ENCODE peak calls at places on chromosomes 3 and 15, in seven cellular contexts. H is EH; Y is RKO; C is activated T-helper 1 cell treated with anti-CD3 and anti-CD28 coated beads, Interleukin-2, amount 50 U/mL, for 16 hours; X is GM10248; J is SJSA1; Z is activated CD8-positive, alpha-beta memory T cell treated with anti-CD3 and anti-CD28 coated beads for 4 hours. E is an unnamed sample.

GRCh38 chr3:104909721-104910120 is 457.0 kb upstream of the ALCAM start:
- DNase-seq in H (peak; percentile 49), Y (no peak), C (no peak), Z (no peak), X (no peak), J (no peak), E (no peak)

GRCh38 chr15:61115241-61115640 is 113.9 kb downstream of the RORA start:
- DNase-seq in C (no peak), H (peak; percentile 37), Y (no peak), J (no peak), Z (no peak), X (no peak), E (no peak)

GRCh38 chr3:46946856-46947544 is 29.5 kb downstream of the CCDC12 start:
- DNase-seq in Z (peak; percentile 45), Y (peak; percentile 29), C (peak; percentile 63), H (peak; percentile 86), X (no peak), J (peak; percentile 60), E (no peak)

GRCh38 chr3:179149239-179149887 is 1.2 kb downstream of the PIK3CA start:
- DNase-seq in X (peak; percentile 37), J (no peak), H (peak; percentile 43), Y (peak; percentile 70), C (no peak), Z (no peak), E (peak; percentile 26)

GRCh38 chr15:39587910-39588530 is 7.1 kb downstream of the THBS1 start:
- DNase-seq in H (peak; percentile 76), Z (no peak), C (no peak), Y (no peak), J (no peak), X (no peak), E (no peak)

GRCh38 chr3:8954938-8955763 is 8.1 kb downstream of the RAD18 start:
- DNase-seq in H (peak; percentile 89), Y (no peak), X (peak; percentile 53), J (no peak), Z (no peak), C (no peak), E (no peak)

GRCh38 chr3:111720681-111721380 is 125.7 kb upstream of the ZBED2 start:
- DNase-seq in J (no peak), X (no peak), Z (no peak), Y (no peak), C (no peak), H (peak; percentile 90), E (no peak)

GRCh38 chr15:77335298-77335697 is 84.6 kb downstream of the PEAK1 start:
- DNase-seq in H (peak; percentile 39), J (no peak), Y (no peak), Z (no peak), X (no peak), C (no peak), E (no peak)

GRCh38 chr3:179640469-179640868 is 12.4 kb upstream of the USP13 start:
- DNase-seq in X (no peak), Y (no peak), Z (no peak), C (no peak), J (no peak), H (no peak), E (no peak)

GRCh38 chr15:72835289-72835890 is 51.8 kb upstream of the ADPGK start:
- DNase-seq in J (no peak), H (peak; percentile 10), Y (no peak), C (no peak), Z (no peak), X (no peak), E (peak; percentile 52)

GRCh38 chr3:66276705-66277274 is 56.0 kb downstream of the SLC25A26 start:
- DNase-seq in Z (peak; percentile 10), J (peak; percentile 51), X (no peak), Y (peak; percentile 73), H (peak; percentile 73), C (no peak), E (peak; percentile 84)

GRCh38 chr15:98063311-98063710 is 102.8 kb downstream of the ARRDC4 start:
- DNase-seq in Y (no peak), H (peak; percentile 88), J (no peak), C (no peak), X (no peak), Z (no peak), E (no peak)

GRCh38 chr3:43217633-43218032 is 68.7 kb upstream of the SNRK start:
- DNase-seq in Y (no peak), X (no peak), J (no peak), C (no peak), H (peak; percentile 85), Z (no peak), E (no peak)

GRCh38 chr15:101017935-101018849 is 99.0 kb downstream of the LRRK1 start:
- DNase-seq in H (no peak), C (no peak), Z (no peak), Y (no peak), X (no peak), J (peak; percentile 26), E (no peak)